ENCODE peak calls at places on chromosome 19, in nine cellular contexts. J, N, K, Z, L, P, R, V and O are unnamed samples.
A peak's percentile ranks its signal among the peaks of the same experiment; 100 is the strongest.

GRCh38 chr19:55220525-55220924 is 8.0 kb downstream of the TMEM86B start:
- DNase-seq in J (no peak), N (no peak), K (no peak), Z (no peak), L (no peak), P (no peak), R (no peak), V (no peak), O (no peak)

GRCh38 chr19:39296055-39296645 is at the start of gene IFNL1:
- DNase-seq in J (no peak), N (no peak), K (no peak), Z (no peak), L (no peak), P (no peak), R (no peak), V (no peak), O (no peak)

GRCh38 chr19:40642757-40643325 is 41.7 kb downstream of the LTBP4 start:
- DNase-seq in J (no peak), N (no peak), K (no peak), Z (no peak), L (no peak), P (no peak), R (no peak), V (no peak), O (no peak)

GRCh38 chr19:50500060-50500752 is 10.8 kb downstream of the JOSD2 start:
- DNase-seq in J (no peak), N (no peak), K (no peak), Z (no peak), L (no peak), P (no peak), R (no peak), V (no peak), O (no peak)

GRCh38 chr19:16882146-16882545 is 6.7 kb upstream of the F2RL3 start:
- DNase-seq in J (no peak), N (no peak), K (no peak), Z (no peak), L (no peak), P (no peak), R (no peak), V (no peak), O (no peak)

GRCh38 chr19:2294377-2295335 is 12.7 kb upstream of the PEAK3 start:
- DNase-seq in J (no peak), N (no peak), K (no peak), Z (no peak), L (peak; percentile 91), P (no peak), R (peak; percentile 75), V (no peak), O (no peak)

GRCh38 chr19:49746206-49746958 is 16.7 kb downstream of the TSKS start:
- DNase-seq in J (peak; percentile 57), N (no peak), K (peak; percentile 75), Z (no peak), L (peak; percentile 31), P (no peak), R (no peak), V (no peak), O (no peak)

GRCh38 chr19:18663940-18664530 is 19.4 kb upstream of the CRTC1 start:
- DNase-seq in J (peak; percentile 6), N (no peak), K (no peak), Z (no peak), L (no peak), P (no peak), R (no peak), V (no peak), O (no peak)

GRCh38 chr19:17966497-17967257 is at the start of gene KCNN1:
- DNase-seq in J (no peak), N (peak; percentile 46), K (no peak), Z (no peak), L (no peak), P (no peak), R (peak; percentile 91), V (no peak), O (no peak)

GRCh38 chr19:1122972-1123363 is 19.2 kb downstream of the GPX4 start:
- DNase-seq in J (peak; percentile 80), N (peak; percentile 77), K (peak; percentile 74), Z (peak; percentile 54), L (peak; percentile 83), P (no peak), R (peak; percentile 72), V (no peak), O (no peak)

GRCh38 chr19:14091885-14092462 is 1.4 kb upstream of the SAMD1 start:
- DNase-seq in J (peak; percentile 56), N (no peak), K (no peak), Z (no peak), L (no peak), P (no peak), R (no peak), V (no peak), O (no peak)

GRCh38 chr19:49132974-49133609 is 13.7 kb downstream of the PPFIA3 start:
- DNase-seq in J (peak; percentile 48), N (no peak), K (no peak), Z (no peak), L (no peak), P (no peak), R (no peak), V (no peak), O (no peak)

GRCh38 chr19:40513345-40513678 is 46.5 kb downstream of the SPTBN4 start:
- DNase-seq in J (no peak), N (no peak), K (no peak), Z (no peak), L (no peak), P (no peak), R (no peak), V (no peak), O (no peak)

GRCh38 chr19:44823373-44823698 is 14.4 kb downstream of the BCAM start:
- DNase-seq in J (no peak), N (no peak), K (no peak), Z (no peak), L (no peak), P (no peak), R (no peak), V (no peak), O (no peak)

GRCh38 chr19:18895828-18896341 is at the start of gene CERS1:
- DNase-seq in J (no peak), N (peak; percentile 53), K (no peak), Z (no peak), L (no peak), P (no peak), R (peak; percentile 91), V (no peak), O (no peak)

GRCh38 chr19:44927746-44928145 is 13.3 kb downstream of the APOC1 start:
- DNase-seq in J (no peak), N (no peak), K (peak; percentile 63), Z (no peak), L (peak; percentile 67), P (no peak), R (no peak), V (no peak), O (no peak)

GRCh38 chr19:4206818-4207484 is 22.4 kb upstream of the EBI3 start:
- DNase-seq in J (no peak), N (no peak), K (peak; percentile 37), Z (no peak), L (peak; percentile 51), P (no peak), R (no peak), V (no peak), O (no peak)

GRCh38 chr19:35153701-35154534 is 617 bp upstream of the FXYD5 start:
- DNase-seq in J (peak; percentile 84), N (peak; percentile 75), K (no peak), Z (peak; percentile 28), L (peak; percentile 45), P (peak; percentile 52), R (no peak), V (no peak), O (no peak)

GRCh38 chr19:42175952-42176648 is 41.4 kb downstream of the DEDD2 start:
- DNase-seq in J (no peak), N (no peak), K (peak; percentile 23), Z (no peak), L (peak; percentile 45), P (no peak), R (no peak), V (no peak), O (no peak)

GRCh38 chr19:58107778-58108545 is 9.9 kb upstream of the ZSCAN18 start:
- DNase-seq in J (no peak), N (no peak), K (no peak), Z (no peak), L (no peak), P (no peak), R (no peak), V (no peak), O (no peak)

GRCh38 chr19:24032651-24033050 is 54.3 kb upstream of the ZNF254 start:
- DNase-seq in J (no peak), N (no peak), K (no peak), Z (no peak), L (no peak), P (no peak), R (no peak), V (no peak), O (no peak)

GRCh38 chr19:51311388-51312257 is at the start of gene IGLON5:
- DNase-seq in J (no peak), N (peak; percentile 72), K (no peak), Z (no peak), L (no peak), P (no peak), R (peak; percentile 72), V (no peak), O (no peak)

GRCh38 chr19:15448778-15449619 is 757 bp downstream of the WIZ start:
- DNase-seq in J (no peak), N (no peak), K (no peak), Z (peak; percentile 42), L (peak; percentile 44), P (no peak), R (no peak), V (no peak), O (no peak)

GRCh38 chr19:3687774-3688706 is 12.2 kb downstream of the PIP5K1C start:
- DNase-seq in J (peak; percentile 55), N (no peak), K (no peak), Z (peak; percentile 33), L (no peak), P (no peak), R (no peak), V (no peak), O (no peak)

GRCh38 chr19:11019824-11020223 is 59.0 kb downstream of the SMARCA4 start:
- DNase-seq in J (no peak), N (no peak), K (no peak), Z (no peak), L (no peak), P (no peak), R (no peak), V (no peak), O (no peak)

GRCh38 chr19:9782282-9782681 is 13.7 kb upstream of the ZNF846 start:
- DNase-seq in J (no peak), N (no peak), K (no peak), Z (no peak), L (peak; percentile 30), P (no peak), R (no peak), V (no peak), O (no peak)

GRCh38 chr19:2602391-2603181 is 99.9 kb downstream of the GNG7 start:
- DNase-seq in J (no peak), N (no peak), K (peak; percentile 97), Z (peak; percentile 87), L (peak; percentile 98), P (no peak), R (peak; percentile 56), V (no peak), O (no peak)

GRCh38 chr19:34172661-34173144 is 399 bp downstream of the LSM14A start:
- DNase-seq in J (no peak), N (peak; percentile 36), K (peak; percentile 41), Z (no peak), L (no peak), P (peak; percentile 13), R (no peak), V (no peak), O (no peak)

GRCh38 chr19:12984143-12984627 is 11.1 kb upstream of the NFIX start:
- DNase-seq in J (no peak), N (no peak), K (no peak), Z (no peak), L (no peak), P (no peak), R (no peak), V (no peak), O (no peak)

GRCh38 chr19:55443045-55443823 is at the start of gene SHISA7:
- DNase-seq in J (no peak), N (no peak), K (no peak), Z (no peak), L (peak; percentile 19), P (no peak), R (peak; percentile 62), V (no peak), O (no peak)

GRCh38 chr19:9531933-9532332 is 6.5 kb downstream of the ZNF426 start:
- DNase-seq in J (no peak), N (no peak), K (no peak), Z (no peak), L (peak; percentile 18), P (no peak), R (no peak), V (no peak), O (no peak)